ENCODE peak calls at places on chromosomes 12 and 14, in eight cellular contexts. Q is nephron progenitor cell; T is transverse colon; X is NCI-H345; G is GM04504; P is AG10803; W is cardiac muscle cell; L is stimulated activated CD4-positive, alpha-beta T cell treated with anti-CD3 and anti-CD28 coated beads, Interleukin-1b, Interleukin-23, amount 100 ng/mL, for 4 hours. V is an unnamed sample.

GRCh38 chr12:113957627-113958026 is 8.5 kb downstream of the RBM19 start:
- DNase-seq in T (no peak), X (no peak), G (no peak), W (no peak), Q (no peak), P (no peak), L (no peak), V (no peak)

GRCh38 chr14:91786188-91786587 is 54.3 kb upstream of the CATSPERB start:
- DNase-seq in L (no peak), Q (no peak), P (no peak), W (no peak), T (no peak), G (no peak), X (no peak), V (no peak)

GRCh38 chr14:36700656-36701055 is 39.0 kb downstream of the PAX9 start:
- DNase-seq in X (no peak), Q (no peak), P (no peak), W (no peak), T (no peak), G (no peak), L (no peak), V (no peak)

GRCh38 chr14:77145975-77146740 is 4.6 kb upstream of the ZDHHC22 start:
- DNase-seq in W (no peak), G (no peak), X (no peak), T (no peak), L (no peak), Q (no peak), P (no peak), V (no peak)

GRCh38 chr12:85076688-85077430 is 40.7 kb downstream of the LRRIQ1 start:
- DNase-seq in T (no peak), P (peak), X (peak), L (no peak), Q (no peak), G (peak), W (peak), V (peak)

GRCh38 chr12:50117057-50117622 is 5.1 kb downstream of the COX14 start:
- DNase-seq in T (no peak), L (no peak), Q (no peak), P (no peak), G (no peak), X (no peak), W (no peak), V (no peak)

GRCh38 chr12:118840399-118840798 is 140.9 kb upstream of the SRRM4 start:
- DNase-seq in G (no peak), Q (no peak), W (no peak), L (no peak), T (no peak), P (no peak), X (peak), V (peak)

GRCh38 chr12:104303538-104304151 is at the start of gene EID3:
- DNase-seq in P (peak), G (no peak), T (peak), X (no peak), Q (peak), W (peak), L (peak), V (no peak)

GRCh38 chr14:32068708-32069107 is 8.4 kb upstream of the ARHGAP5 start:
- DNase-seq in P (no peak), Q (no peak), T (no peak), W (no peak), L (no peak), G (no peak), X (no peak), V (no peak)

GRCh38 chr14:91228112-91229004 is 16.1 kb downstream of the GPR68 start:
- DNase-seq in G (no peak), W (peak), T (no peak), Q (no peak), P (peak), L (peak), X (no peak), V (no peak)

GRCh38 chr14:61147898-61148549 is 133.1 kb downstream of the TMEM30B start:
- DNase-seq in X (no peak), W (peak), T (no peak), L (no peak), G (no peak), Q (no peak), P (peak), V (no peak)

GRCh38 chr14:99351166-99352007 is 79.4 kb upstream of the BCL11B start:
- DNase-seq in W (no peak), P (no peak), Q (no peak), G (no peak), X (no peak), L (no peak), T (no peak), V (no peak)

GRCh38 chr12:122834921-122835692 is at the start of gene HIP1R:
- DNase-seq in Q (no peak), X (peak), T (peak), L (peak), P (no peak), G (no peak), W (no peak), V (peak)

GRCh38 chr12:120761581-120761980 is 36.0 kb downstream of the ACADS start:
- DNase-seq in T (no peak), Q (no peak), X (peak), W (peak), L (no peak), G (no peak), P (peak), V (no peak)

GRCh38 chr14:104640681-104641080 is 36.1 kb upstream of the TMEM179 start:
- DNase-seq in G (no peak), X (no peak), T (no peak), Q (no peak), W (no peak), P (no peak), L (no peak), V (no peak)

GRCh38 chr12:32196250-32197198 is 89.9 kb downstream of the BICD1 start:
- DNase-seq in X (no peak), W (no peak), L (no peak), P (no peak), G (no peak), T (no peak), Q (no peak), V (no peak)

GRCh38 chr12:122174155-122174845 is at the start of gene IL31:
- DNase-seq in W (no peak), T (no peak), P (no peak), L (no peak), Q (no peak), G (no peak), X (no peak), V (no peak)

GRCh38 chr14:33765251-33765650 is 185.6 kb downstream of the EGLN3 start:
- DNase-seq in L (no peak), T (no peak), X (no peak), W (peak), G (no peak), Q (peak), P (no peak), V (no peak)

GRCh38 chr14:29016050-29016900 is 249.7 kb downstream of the FOXG1 start:
- DNase-seq in P (peak), X (peak), T (no peak), Q (peak), G (no peak), W (peak), L (no peak), V (peak)

GRCh38 chr12:47152095-47152494 is 72.3 kb upstream of the AMIGO2 start:
- DNase-seq in L (no peak), X (no peak), T (no peak), G (no peak), W (no peak), Q (no peak), P (no peak), V (no peak)

GRCh38 chr14:102930138-102930752 is 7.8 kb downstream of the AMN start:
- DNase-seq in P (no peak), Q (peak), T (peak), W (peak), X (peak), G (no peak), L (no peak), V (no peak)

GRCh38 chr14:87443787-87444186 is 549.2 kb downstream of the GALC start:
- DNase-seq in G (no peak), T (no peak), L (no peak), P (no peak), W (no peak), Q (no peak), X (no peak), V (no peak)

GRCh38 chr14:79820866-79821535 is 390.3 kb downstream of the DIO2 start:
- DNase-seq in T (no peak), L (no peak), W (no peak), P (no peak), X (no peak), Q (no peak), G (no peak), V (no peak)

GRCh38 chr12:15541996-15542631 is 219.8 kb downstream of the PTPRO start:
- DNase-seq in X (no peak), L (no peak), Q (no peak), W (peak), P (peak), G (no peak), T (no peak), V (peak)

GRCh38 chr12:78189656-78190055 is 359.0 kb downstream of the NAV3 start:
- DNase-seq in X (no peak), P (peak), G (no peak), L (no peak), T (no peak), Q (no peak), W (no peak), V (no peak)

GRCh38 chr14:87108726-87109125 is 884.3 kb downstream of the GALC start:
- DNase-seq in T (no peak), P (peak), G (peak), X (no peak), Q (no peak), L (no peak), W (peak), V (no peak)

GRCh38 chr14:89351364-89351957 is 65.6 kb downstream of the FOXN3 start:
- DNase-seq in Q (no peak), W (peak), T (peak), P (peak), L (no peak), G (no peak), X (no peak), V (no peak)

GRCh38 chr12:25789520-25789919 is 169.0 kb upstream of the RASSF8 start:
- DNase-seq in Q (no peak), G (no peak), L (no peak), X (no peak), W (peak), T (no peak), P (no peak), V (no peak)

GRCh38 chr14:33922125-33922524 is 28.7 kb downstream of the EGLN3 start:
- DNase-seq in X (no peak), G (no peak), L (no peak), Q (no peak), W (peak), T (no peak), P (no peak), V (no peak)

GRCh38 chr12:130249376-130249775 is 87.1 kb downstream of the FZD10 start:
- DNase-seq in P (no peak), L (no peak), Q (no peak), W (no peak), T (no peak), G (no peak), X (no peak), V (peak)

GRCh38 chr12:49389092-49389703 is 21.9 kb downstream of the SPATS2 start:
- DNase-seq in T (peak), L (peak), X (no peak), W (no peak), G (no peak), Q (peak), P (no peak), V (no peak)

GRCh38 chr12:52847335-52848102 is 1.3 kb downstream of the KRT78 start:
- DNase-seq in L (no peak), Q (no peak), G (no peak), P (no peak), X (no peak), W (peak), T (no peak), V (no peak)

V was measured in HT-29.